ENCODE peak calls at places on chromosomes 4 and X, in four cellular contexts. L, W, Q and M are unnamed samples. For H3K36me3 and H3K4me1, the result is how much of the 10 kb centered on the place peaks cover.

GRCh38 chrX:13607996-13608365 is 38.6 kb downstream of the EGFL6 start:
- DNase-seq in L (no peak), W (no peak), Q (no peak), M (no peak)

GRCh38 chrX:109704563-109704962 is 28.5 kb downstream of the ACSL4 start:
- DNase-seq in Q (no peak), L (no peak), W (no peak), M (no peak)

GRCh38 chrX:18871161-18871880 is 112.6 kb downstream of the PHKA2 start:
- DNase-seq in W (no peak), Q (no peak), L (no peak), M (peak)

GRCh38 chr4:14364953-14365533 is 637.2 kb upstream of the CPEB2 start:
- DNase-seq in L (no peak), Q (no peak), W (no peak), M (no peak)

GRCh38 chr4:75144475-75144874 is 211.6 kb downstream of the PARM1 start:
- DNase-seq in W (no peak), Q (no peak), L (no peak), M (no peak)

GRCh38 chr4:26139310-26139924 is 181.4 kb upstream of the RBPJ start:
- DNase-seq in W (no peak), L (no peak), Q (no peak), M (no peak)

GRCh38 chrX:12080265-12080664 is 58.0 kb upstream of the FRMPD4 start:
- DNase-seq in Q (peak), W (peak), L (no peak), M (peak)

GRCh38 chr4:1249731-1250526 is 999 bp upstream of the CTBP1 start:
- DNase-seq in L (peak), Q (no peak), W (no peak), M (no peak)

GRCh38 chrX:127884921-127885320 is 167.3 kb downstream of the ACTRT1 start:
- DNase-seq in Q (no peak), L (no peak), W (no peak), M (no peak)

GRCh38 chr4:11440481-11441181 is 11.9 kb upstream of the HS3ST1 start:
- DNase-seq in L (no peak), Q (no peak), W (no peak), M (no peak)

GRCh38 chrX:47156611-47157520 is 11.8 kb downstream of the RBM10 start:
- DNase-seq in L (no peak), W (no peak), Q (no peak), M (no peak)

GRCh38 chr4:184190711-184191110 is 27.0 kb downstream of the ENPP6 start:
- DNase-seq in W (no peak), L (no peak), Q (no peak), M (no peak)

GRCh38 chr4:56374956-56375355 is 12.3 kb downstream of the AASDH start:
- DNase-seq in Q (no peak), L (no peak), W (no peak), M (no peak)
- H3K36me3 ChIP-seq in Q (under half), L (under half), W (under half), M (under half)

GRCh38 chr4:7045961-7046921 is 3.1 kb downstream of the TADA2B start:
- DNase-seq in L (no peak), W (no peak), Q (no peak), M (no peak)
- H3K4me1 ChIP-seq in L (half or more), W (under half), Q (under half), M (half or more)

GRCh38 chrX:20124964-20125363 is 8.3 kb upstream of the MAP7D2 start:
- DNase-seq in Q (no peak), L (no peak), W (no peak), M (no peak)

DNA sequence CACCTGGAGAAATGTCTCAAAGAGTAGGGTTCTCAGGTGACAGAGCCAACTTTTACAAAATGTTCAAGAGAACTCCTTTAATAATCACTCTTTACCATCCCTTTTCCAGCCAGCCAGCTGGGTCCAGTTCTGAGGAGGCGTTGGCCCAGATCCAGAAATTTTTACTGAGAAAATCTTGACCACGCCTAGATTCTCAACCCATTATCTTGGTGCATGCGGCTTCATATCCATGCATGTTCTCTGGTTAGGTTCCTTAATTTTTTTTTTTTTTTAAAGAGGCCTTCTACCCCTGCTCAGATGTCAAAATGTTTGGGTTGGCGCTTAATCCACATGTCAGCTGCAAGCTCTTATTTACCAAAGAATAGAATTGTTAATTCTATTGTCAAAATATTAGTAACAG is 12.0 kb upstream of the MAP7D2 start:
- DNase-seq in L (no peak), W (no peak), Q (no peak), M (no peak)
- H3K36me3 ChIP-seq in L (under half), W (under half), Q (under half), M (under half)

GRCh38 chr4:99818661-99819060 is 2.0 kb downstream of the DAPP1 start:
- DNase-seq in L (no peak), Q (no peak), W (no peak), M (no peak)
- H3K4me1 ChIP-seq in L (under half), Q (under half), W (under half), M (under half)

DNA sequence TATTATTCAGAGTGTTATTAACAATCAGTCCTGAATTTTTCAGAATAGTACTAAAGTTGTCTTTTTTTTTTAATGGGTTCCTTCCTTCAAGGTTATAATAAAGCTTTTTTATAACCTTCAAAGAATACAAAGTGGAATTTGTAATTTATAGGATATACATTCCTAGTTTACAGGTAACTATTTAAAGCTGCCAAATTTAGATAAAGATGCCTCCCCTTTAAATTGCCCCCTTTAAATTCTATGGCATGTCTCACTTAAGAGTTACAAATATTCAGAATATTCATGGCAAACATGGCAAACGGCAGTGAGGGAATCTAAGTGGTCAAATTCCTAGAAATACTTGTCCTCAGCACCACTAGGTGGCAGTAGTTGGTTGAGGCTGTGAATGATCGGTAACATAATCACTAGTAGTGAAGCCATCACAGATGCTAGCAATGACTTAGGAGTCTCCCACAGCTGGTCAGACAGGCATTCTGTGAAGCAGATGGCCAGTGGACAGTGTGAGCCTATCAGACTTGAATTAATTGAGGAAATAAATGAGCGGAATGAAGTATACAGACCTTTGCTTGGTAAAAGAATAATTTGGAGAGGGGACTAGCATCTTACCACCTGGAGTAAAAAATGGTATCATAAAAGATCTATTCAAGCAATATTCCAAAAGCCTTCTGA is 86.4 kb downstream of the CBR4 start:
- DNase-seq in Q (peak), L (no peak), W (peak), M (peak)
- H3K36me3 ChIP-seq in Q (half or more), L (under half), W (half or more), M (under half)

DNA sequence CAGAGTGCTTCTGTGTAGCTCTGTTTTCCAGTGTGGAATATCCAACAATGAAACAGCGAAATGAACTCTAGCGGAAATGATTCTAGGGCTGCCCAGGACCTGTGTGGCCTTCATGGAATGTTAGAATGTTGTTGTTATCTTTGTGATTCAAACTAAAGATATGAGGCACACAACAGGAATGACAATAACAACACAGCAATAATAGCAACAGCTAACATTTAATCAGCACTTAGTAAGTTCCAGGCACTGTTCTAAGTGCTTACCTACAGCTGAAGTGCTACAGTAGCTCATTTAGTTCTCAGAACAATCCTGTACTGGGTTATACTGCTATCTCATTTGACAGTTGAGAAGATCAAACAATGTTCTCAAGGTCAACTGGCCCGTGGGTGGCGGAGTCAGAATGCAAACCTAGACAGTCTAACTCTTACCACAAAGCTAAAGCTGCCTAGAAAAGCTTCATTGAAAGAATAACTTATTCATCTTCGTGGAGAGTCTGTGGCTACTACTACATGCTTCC is 63.7 kb downstream of the MAML3 start:
- DNase-seq in Q (no peak), W (no peak), L (no peak), M (no peak)
- H3K4me1 ChIP-seq in Q (under half), W (half or more), L (half or more), M (under half)